ENCODE peak calls at places on chromosomes 6 and 20, in six cellular contexts. One of them, this sample, is unnamed.

GRCh38 chr6:138234363-138234762 is 16.1 kb upstream of the PBOV1 start:
- DNase-seq in globus pallidus: no peak
- DNase-seq in iris pigment epithelial cell: no peak
- DNase-seq in Right ventricle myocardium superior: no peak
- DNase-seq in stomach: no peak
- DNase-seq in fibroblast of the aortic adventitia: no peak
- DNase-seq in this sample: no peak

GRCh38 chr6:169495601-169496000 is 206.2 kb downstream of the WDR27 start:
- DNase-seq in iris pigment epithelial cell: peak
- DNase-seq in globus pallidus: no peak
- DNase-seq in fibroblast of the aortic adventitia: peak
- DNase-seq in stomach: no peak
- DNase-seq in Right ventricle myocardium superior: no peak
- DNase-seq in this sample: no peak

GRCh38 chr6:111838749-111839484 is 34.3 kb downstream of the FYN start:
- DNase-seq in globus pallidus: no peak
- DNase-seq in stomach: no peak
- DNase-seq in Right ventricle myocardium superior: no peak
- DNase-seq in fibroblast of the aortic adventitia: no peak
- DNase-seq in iris pigment epithelial cell: no peak
- DNase-seq in this sample: no peak

GRCh38 chr20:53222932-53223331 is 250.8 kb downstream of the TSHZ2 start:
- DNase-seq in Right ventricle myocardium superior: no peak
- DNase-seq in globus pallidus: no peak
- DNase-seq in stomach: no peak
- DNase-seq in iris pigment epithelial cell: no peak
- DNase-seq in fibroblast of the aortic adventitia: no peak
- DNase-seq in this sample: no peak

GRCh38 chr6:35664945-35665344 is 23.8 kb downstream of the FKBP5 start:
- DNase-seq in fibroblast of the aortic adventitia: peak
- DNase-seq in stomach: no peak
- DNase-seq in iris pigment epithelial cell: no peak
- DNase-seq in Right ventricle myocardium superior: no peak
- DNase-seq in globus pallidus: no peak
- DNase-seq in this sample: no peak

GRCh38 chr6:17289491-17290106 is 8.4 kb downstream of the RBM24 start:
- DNase-seq in fibroblast of the aortic adventitia: no peak
- DNase-seq in stomach: no peak
- DNase-seq in iris pigment epithelial cell: no peak
- DNase-seq in Right ventricle myocardium superior: peak
- DNase-seq in globus pallidus: no peak
- DNase-seq in this sample: no peak

GRCh38 chr20:38301283-38301682 is 2.7 kb upstream of the BPI start:
- DNase-seq in iris pigment epithelial cell: no peak
- DNase-seq in Right ventricle myocardium superior: no peak
- DNase-seq in fibroblast of the aortic adventitia: no peak
- DNase-seq in stomach: no peak
- DNase-seq in globus pallidus: no peak
- DNase-seq in this sample: no peak

GRCh38 chr6:99013145-99013544 is 65.4 kb upstream of the FBXL4 start:
- DNase-seq in stomach: no peak
- DNase-seq in iris pigment epithelial cell: peak
- DNase-seq in fibroblast of the aortic adventitia: peak
- DNase-seq in globus pallidus: no peak
- DNase-seq in Right ventricle myocardium superior: no peak
- DNase-seq in this sample: no peak

GRCh38 chr20:2169456-2170088 is 67.9 kb downstream of the STK35 start:
- DNase-seq in fibroblast of the aortic adventitia: no peak
- DNase-seq in stomach: no peak
- DNase-seq in globus pallidus: no peak
- DNase-seq in iris pigment epithelial cell: no peak
- DNase-seq in Right ventricle myocardium superior: no peak
- DNase-seq in this sample: no peak

GRCh38 chr20:53215166-53215565 is 243.0 kb downstream of the TSHZ2 start:
- DNase-seq in fibroblast of the aortic adventitia: no peak
- DNase-seq in Right ventricle myocardium superior: no peak
- DNase-seq in stomach: no peak
- DNase-seq in iris pigment epithelial cell: no peak
- DNase-seq in globus pallidus: no peak
- DNase-seq in this sample: no peak

This sample was measured in caudate nucleus.